ENCODE peak calls at places on chromosome 21, in five cellular contexts. I, Q, O, L and Y are unnamed samples.
A peak's percentile ranks its signal among the peaks of the same experiment; 100 is the strongest.

GRCh38 chr21:26072891-26073615 is 97.5 kb downstream of the APP start:
- DNase-seq in Q (no peak), O (peak; percentile 79), L (no peak), I (no peak), Y (no peak)

GRCh38 chr21:34992180-34992579 is 56.9 kb downstream of the RUNX1 start:
- DNase-seq in O (no peak), Q (no peak), L (no peak), I (no peak), Y (no peak)

GRCh38 chr21:44697811-44698734 is 1.1 kb downstream of the KRTAP10-12 start:
- DNase-seq in O (no peak), I (no peak), Q (no peak), L (no peak), Y (no peak)

GRCh38 chr21:45365608-45366241 is 39.2 kb upstream of the COL18A1 start:
- DNase-seq in L (no peak), I (peak; percentile 67), Q (no peak), O (peak; percentile 38), Y (peak; percentile 52)

GRCh38 chr21:34313116-34313515 is 50.7 kb upstream of the KCNE2 start:
- DNase-seq in L (no peak), I (no peak), O (peak; percentile 8), Q (no peak), Y (peak; percentile 28)

GRCh38 chr21:15051652-15052554 is 12.9 kb downstream of the NRIP1 start:
- DNase-seq in O (no peak), L (no peak), Q (no peak), I (no peak), Y (peak; percentile 61)

GRCh38 chr21:33948096-33948950 is 32.7 kb upstream of the ATP5PO start:
- DNase-seq in I (peak; percentile 61), O (peak; percentile 79), Q (peak; percentile 66), L (peak; percentile 72), Y (peak; percentile 78)

GRCh38 chr21:38310619-38311018 is 53.8 kb downstream of the KCNJ15 start:
- DNase-seq in Q (no peak), L (no peak), I (no peak), O (peak; percentile 88), Y (no peak)

GRCh38 chr21:44931137-44931500 is 8.7 kb upstream of the SLX9 start:
- DNase-seq in I (no peak), L (no peak), O (peak; percentile 75), Q (peak; percentile 98), Y (peak; percentile 77)

GRCh38 chr21:46035809-46036695 is 54.5 kb downstream of the COL6A1 start:
- DNase-seq in I (no peak), L (no peak), Q (no peak), O (peak; percentile 89), Y (no peak)

GRCh38 chr21:30227128-30227527 is 11.2 kb upstream of the CLDN8 start:
- DNase-seq in L (no peak), O (no peak), I (no peak), Q (no peak), Y (no peak)

GRCh38 chr21:24046816-24047443 is 1560.4 kb downstream of the MRPL39 start:
- DNase-seq in Q (no peak), O (no peak), L (no peak), I (no peak), Y (no peak)

GRCh38 chr21:45110873-45111624 is 36.7 kb downstream of the ADARB1 start:
- DNase-seq in O (no peak), Q (peak; percentile 55), I (no peak), L (no peak), Y (no peak)

GRCh38 chr21:36075171-36075570 is 5.3 kb downstream of the CBR1 start:
- DNase-seq in L (no peak), O (no peak), I (no peak), Q (no peak), Y (no peak)

GRCh38 chr21:34576043-34576466 is 38.9 kb downstream of the RCAN1 start:
- DNase-seq in L (no peak), I (no peak), Q (no peak), O (peak; percentile 69), Y (no peak)

GRCh38 chr21:15617968-15618367 is 111.8 kb upstream of the USP25 start:
- DNase-seq in L (no peak), Q (no peak), O (peak; percentile 57), I (no peak), Y (peak; percentile 86)

GRCh38 chr21:34029724-34030528 is 43.5 kb upstream of the MRPS6 start:
- DNase-seq in L (peak; percentile 82), Q (peak; percentile 94), I (peak; percentile 84), O (peak; percentile 91), Y (peak; percentile 31)

GRCh38 chr21:34878501-34878900 is 170.6 kb downstream of the RUNX1 start:
- DNase-seq in O (peak; percentile 47), I (no peak), Q (no peak), L (no peak), Y (peak; percentile 96)

GRCh38 chr21:37356710-37357109 is 9.9 kb upstream of the DYRK1A start:
- DNase-seq in O (no peak), L (no peak), Q (peak; percentile 2), I (no peak), Y (peak; percentile 16)

GRCh38 chr21:33871171-33871570 is 44.4 kb downstream of the ATP5PO start:
- DNase-seq in L (no peak), O (no peak), I (no peak), Q (no peak), Y (no peak)

GRCh38 chr21:44927587-44928461 is 7.1 kb upstream of the ITGB2 start:
- DNase-seq in Q (peak; percentile 98), O (peak; percentile 91), L (no peak), I (no peak), Y (peak; percentile 96)

GRCh38 chr21:25573409-25574206 is 33.7 kb downstream of the MRPL39 start:
- DNase-seq in L (peak; percentile 92), Q (no peak), I (peak; percentile 24), O (peak; percentile 98), Y (peak; percentile 97)

GRCh38 chr21:26844258-26845065 is 747 bp downstream of the ADAMTS1 start:
- DNase-seq in L (peak; percentile 45), I (no peak), Q (no peak), O (peak; percentile 76), Y (peak; percentile 33)

GRCh38 chr21:45579383-45580180 is 37.3 kb upstream of the SLC19A1 start:
- DNase-seq in I (no peak), O (no peak), L (no peak), Q (no peak), Y (no peak)

GRCh38 chr21:33149166-33149565 is 79.2 kb downstream of the OLIG1 start:
- DNase-seq in L (no peak), O (no peak), Q (no peak), I (no peak), Y (no peak)

GRCh38 chr21:39845581-39846130 is 21.6 kb upstream of the PCP4 start:
- DNase-seq in Q (no peak), O (no peak), I (no peak), L (no peak), Y (no peak)

GRCh38 chr21:33025106-33025470 is 647 bp upstream of the OLIG2 start:
- DNase-seq in Q (no peak), I (no peak), O (no peak), L (no peak), Y (no peak)

GRCh38 chr21:33402011-33402979 is 918 bp upstream of the IFNGR2 start:
- DNase-seq in Q (peak; percentile 81), L (no peak), I (no peak), O (peak; percentile 83), Y (no peak)

GRCh38 chr21:43880111-43880985 is 15.3 kb downstream of the AGPAT3 start:
- DNase-seq in O (peak; percentile 68), L (no peak), I (peak; percentile 81), Q (no peak), Y (peak; percentile 93)

GRCh38 chr21:30152792-30153191 is 13.8 kb downstream of the CLDN17 start:
- DNase-seq in Q (no peak), O (no peak), L (no peak), I (no peak), Y (no peak)

GRCh38 chr21:37742532-37742931 is 173.7 kb downstream of the KCNJ6 start:
- DNase-seq in Q (no peak), L (no peak), I (no peak), O (peak; percentile 62), Y (no peak)

GRCh38 chr21:44456207-44456914 is 1.1 kb downstream of the LRRC3 start:
- DNase-seq in I (no peak), O (no peak), Q (no peak), L (no peak), Y (no peak)

GRCh38 chr21:37592496-37592895 is 225.9 kb downstream of the DYRK1A start:
- DNase-seq in I (no peak), O (no peak), L (no peak), Q (no peak), Y (no peak)

GRCh38 chr21:15018382-15018781 is 46.4 kb downstream of the NRIP1 start:
- DNase-seq in I (no peak), O (no peak), Q (no peak), L (no peak), Y (no peak)

GRCh38 chr21:45436371-45437040 is 31.5 kb downstream of the COL18A1 start:
- DNase-seq in L (no peak), I (no peak), Q (no peak), O (no peak), Y (no peak)

GRCh38 chr21:14080764-14081096 is 130.0 kb downstream of the LIPI start:
- DNase-seq in I (no peak), Q (no peak), O (no peak), L (no peak), Y (no peak)

GRCh38 chr21:44426663-44427191 is 28.6 kb upstream of the LRRC3 start:
- DNase-seq in O (no peak), Q (no peak), I (no peak), L (no peak), Y (no peak)

DNA sequence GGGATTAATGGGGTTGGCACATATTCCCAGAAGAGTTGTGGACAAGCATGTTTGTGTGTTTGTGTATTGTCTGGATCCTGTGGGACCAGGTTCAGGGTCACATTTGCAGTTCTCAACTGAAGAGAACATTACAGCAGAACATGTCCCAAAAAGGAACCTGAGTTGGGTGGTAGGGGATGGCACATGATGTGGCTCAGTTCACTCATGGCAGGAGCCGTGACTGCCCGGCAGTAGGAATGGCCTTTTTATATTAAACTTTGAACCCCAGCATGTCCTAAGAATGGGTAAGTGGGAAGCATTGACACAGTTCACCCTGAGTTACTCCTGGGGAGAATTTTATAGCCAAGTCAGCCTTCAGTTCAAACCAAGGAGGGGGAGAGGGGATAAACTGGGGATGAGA is 41.3 kb downstream of the CXADR start:
- DNase-seq in Q (no peak), L (no peak), O (no peak), I (no peak), Y (no peak)
- H3K9me2 ChIP-seq in Q (no peaks in the 10 kb centered on the region), L (no peaks in the 10 kb centered on the region), O (no peaks in the 10 kb centered on the region), I (no peaks in the 10 kb centered on the region), Y (no peaks in the 10 kb centered on the region)

GRCh38 chr21:42315296-42315891 is at the start of gene TFF3:
- DNase-seq in L (no peak), Q (no peak), O (no peak), I (no peak), Y (peak; percentile 25)
- H3K9ac ChIP-seq in L (no peak within 1 kb of the TSS), Q (no peak within 1 kb of the TSS), O (no peak within 1 kb of the TSS), I (no peak within 1 kb of the TSS), Y (no peak within 1 kb of the TSS)

DNA sequence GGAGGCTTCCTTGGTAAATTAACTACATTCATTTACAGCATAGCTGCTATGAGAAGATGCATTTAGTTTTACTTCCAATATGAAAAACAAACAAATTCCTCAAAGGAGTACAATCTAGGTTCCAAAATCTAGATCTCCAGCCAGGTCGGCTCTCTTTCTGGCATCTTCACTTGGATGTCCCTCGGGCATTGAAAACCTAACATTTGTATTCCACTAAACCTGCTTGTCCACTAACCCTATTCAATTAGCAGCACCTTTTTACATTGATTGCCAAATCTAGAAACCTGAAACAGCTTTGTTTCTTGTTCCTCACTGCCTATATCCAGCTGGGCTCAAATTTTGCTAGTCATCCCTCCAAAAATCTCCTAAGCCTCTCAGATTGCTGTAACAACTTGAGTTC is 14.3 kb upstream of the CXADR start:
- DNase-seq in Q (no peak), O (no peak), I (no peak), L (no peak), Y (no peak)
- H3K27me3 ChIP-seq in Q (no peaks in the 10 kb centered on the region), O (peaks cover 3% of the 10 kb centered on the region), I (peaks cover 48% of the 10 kb centered on the region), L (no peaks in the 10 kb centered on the region), Y (peaks cover 15% of the 10 kb centered on the region)

GRCh38 chr21:41973861-41974751 is 20.3 kb upstream of the C2CD2 start:
- DNase-seq in I (no peak), L (no peak), O (no peak), Q (peak; percentile 45), Y (no peak)
- H3K9me2 ChIP-seq in I (no peaks in the 10 kb centered on the region), L (no peaks in the 10 kb centered on the region), O (no peaks in the 10 kb centered on the region), Q (no peaks in the 10 kb centered on the region), Y (no peaks in the 10 kb centered on the region)